ENCODE peak calls at places on chromosomes 13 and 19, in seven cellular contexts. V, H, R, W, Q, C and Z are unnamed samples.

GRCh38 chr13:51202477-51203046 is 19.6 kb upstream of the FAM124A start:
- DNase-seq in R (no peak), C (no peak), V (no peak), H (no peak), Q (no peak), W (no peak), Z (no peak)

GRCh38 chr13:20465218-20465879 is 60.3 kb downstream of the CRYL1 start:
- DNase-seq in V (no peak), C (no peak), W (no peak), H (no peak), Q (no peak), R (no peak), Z (peak)

GRCh38 chr19:31905980-31906948 is 439.1 kb upstream of the ZNF507 start:
- DNase-seq in C (no peak), Q (no peak), H (no peak), R (peak), V (peak), W (no peak), Z (no peak)

GRCh38 chr19:8682931-8683330 is 15.7 kb downstream of the ACTL9 start:
- DNase-seq in R (no peak), H (no peak), V (no peak), Q (no peak), C (no peak), W (no peak), Z (no peak)

GRCh38 chr19:13022111-13022858 is 27.0 kb downstream of the NFIX start:
- DNase-seq in C (no peak), R (peak), Q (no peak), V (no peak), W (peak), H (peak), Z (no peak)

GRCh38 chr19:45955905-45956608 is 17.6 kb downstream of the NOVA2 start:
- DNase-seq in H (peak), Q (no peak), R (peak), W (peak), V (peak), C (no peak), Z (peak)

GRCh38 chr13:65808061-65808460 is 1422.1 kb downstream of the PCDH9 start:
- DNase-seq in C (no peak), H (peak), Q (no peak), R (no peak), W (peak), V (no peak), Z (no peak)

GRCh38 chr19:52957591-52957990 is 5.1 kb downstream of the ZNF816 start:
- DNase-seq in H (no peak), C (no peak), W (no peak), Q (no peak), V (no peak), R (no peak), Z (no peak)

GRCh38 chr19:8208119-8208709 is 956 bp upstream of the CERS4 start:
- DNase-seq in C (no peak), Q (peak), W (no peak), V (peak), H (no peak), R (peak), Z (no peak)

GRCh38 chr19:48419158-48419920 is 25.9 kb downstream of the GRIN2D start:
- DNase-seq in H (no peak), C (peak), Q (peak), R (peak), W (peak), V (peak), Z (no peak)

GRCh38 chr19:3323704-3324103 is 42.7 kb upstream of the NFIC start:
- DNase-seq in H (no peak), Q (no peak), V (no peak), R (no peak), C (no peak), W (no peak), Z (no peak)

GRCh38 chr19:7475665-7476064 is 13.2 kb downstream of the PEX11G start:
- DNase-seq in H (no peak), C (no peak), Q (no peak), V (no peak), R (no peak), W (no peak), Z (no peak)

GRCh38 chr13:23159587-23160240 is 21.1 kb upstream of the SGCG start:
- DNase-seq in R (no peak), V (no peak), W (no peak), Q (peak), C (no peak), H (no peak), Z (no peak)

GRCh38 chr19:41264581-41265375 is 606 bp downstream of the HNRNPUL1 start:
- DNase-seq in R (peak), W (peak), V (peak), C (peak), H (peak), Q (peak), Z (no peak)

DNA sequence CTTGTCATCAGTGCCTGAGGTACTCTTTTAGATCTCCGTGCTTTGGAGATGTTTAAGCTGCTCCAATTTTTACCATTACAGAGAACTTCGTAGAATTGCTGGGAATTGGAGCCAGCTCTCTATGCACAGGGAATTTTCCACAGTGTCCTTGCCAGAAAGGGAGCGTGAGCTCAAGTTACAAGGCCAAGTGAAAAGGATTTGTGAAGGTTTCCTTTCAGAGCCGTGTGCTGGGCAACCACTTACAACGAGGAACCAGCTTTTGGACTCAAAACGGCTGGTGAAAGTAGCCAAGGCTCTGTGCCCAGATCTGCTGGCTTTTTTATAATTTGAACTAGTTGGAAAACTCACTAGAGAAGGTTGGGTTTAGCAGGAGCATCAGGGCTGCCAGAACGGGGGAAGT is 82.5 kb downstream of the NUFIP1 start:
- DNase-seq in C (no peak), W (no peak), H (peak), R (no peak), Q (no peak), V (no peak), Z (no peak)
- H3K27ac ChIP-seq in C (no peak), W (no peak), H (no peak), R (peak), Q (no peak), V (peak), Z (no peak)

GRCh38 chr13:84413016-84413415 is 530.7 kb upstream of the SLITRK1 start:
- DNase-seq in Q (no peak), R (no peak), V (no peak), H (peak), C (no peak), W (no peak), Z (no peak)
- H3K27ac ChIP-seq in Q (no peak), R (no peak), V (no peak), H (no peak), C (no peak), W (no peak), Z (no peak)

DNA sequence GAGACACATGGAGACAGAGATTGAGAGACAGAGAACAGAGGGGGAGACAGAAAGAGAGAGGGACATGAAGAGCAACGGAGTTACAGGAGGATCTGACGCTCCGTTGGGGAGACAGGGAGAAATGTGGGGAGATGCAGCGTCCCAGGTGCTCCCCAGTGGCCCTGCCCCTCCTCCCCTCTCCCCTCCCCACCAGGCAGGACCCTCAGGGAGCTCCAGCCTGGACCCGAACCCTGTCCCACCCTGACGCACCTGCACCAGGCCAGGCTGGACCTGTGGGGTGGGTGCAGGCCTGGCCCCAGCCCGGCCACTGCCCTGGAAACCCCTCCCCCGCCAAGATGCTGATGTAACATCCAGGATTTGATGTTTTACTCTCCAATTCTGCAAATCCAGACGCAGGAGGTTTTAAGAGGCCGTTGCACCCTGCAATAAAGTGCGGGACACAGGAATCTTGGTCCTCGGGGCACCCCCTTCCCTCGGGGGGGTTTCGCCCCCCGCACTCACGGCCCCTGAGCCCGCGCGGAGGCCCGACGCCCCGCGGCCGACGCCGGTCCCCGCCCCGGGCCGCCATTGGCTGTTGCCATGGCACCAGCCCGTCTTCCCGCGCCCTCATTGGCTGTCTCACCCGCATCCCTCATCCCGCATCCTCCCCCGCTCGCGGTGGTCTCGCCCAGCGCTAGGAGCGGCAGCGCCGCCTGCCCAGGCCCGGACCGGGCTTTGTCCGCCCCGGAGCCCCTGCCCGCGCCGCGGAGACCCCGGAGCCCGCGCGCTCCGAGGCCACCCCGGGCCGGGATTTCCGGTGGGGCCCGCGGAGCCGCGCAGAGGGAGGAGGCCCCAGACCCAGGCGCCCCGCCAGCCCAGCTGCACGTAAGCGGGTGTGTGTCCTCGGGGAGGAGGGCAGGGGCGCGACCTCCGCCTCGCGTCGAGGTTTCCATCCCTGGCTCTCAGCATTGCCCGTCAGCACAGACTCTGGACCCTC is at the start of gene APC2:
- DNase-seq in Q (peak), W (no peak), C (no peak), R (no peak), H (no peak), V (no peak), Z (no peak)
- H3K27ac ChIP-seq in Q (no peak), W (no peak), C (no peak), R (no peak), H (no peak), V (no peak), Z (no peak)

DNA sequence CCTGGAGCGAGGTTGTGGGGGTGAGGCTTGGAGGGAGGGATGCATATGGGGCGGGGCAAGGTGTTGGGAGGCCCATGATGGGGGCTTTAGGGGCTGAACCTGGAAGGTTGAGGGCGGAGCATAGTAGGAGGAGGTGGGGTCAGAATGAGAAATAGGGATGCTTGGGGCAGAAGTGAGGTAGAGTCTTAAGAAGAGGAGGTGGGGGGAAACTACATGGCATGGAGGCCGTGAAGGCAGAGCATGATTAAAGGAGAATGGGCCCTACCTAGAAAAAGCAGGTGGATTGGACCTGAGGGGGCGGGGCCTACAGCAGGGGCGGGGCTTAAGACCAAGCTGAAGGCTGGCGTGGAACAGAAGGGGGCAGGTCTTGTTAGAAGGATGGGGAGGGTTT is 789 bp downstream of the NR1H2 start:
- DNase-seq in C (peak), W (no peak), R (peak), Q (no peak), V (no peak), H (no peak), Z (no peak)
- H3K27ac ChIP-seq in C (no peak), W (no peak), R (no peak), Q (no peak), V (peak), H (no peak), Z (no peak)

GRCh38 chr13:79392882-79393563 is 13.0 kb downstream of the RBM26 start:
- DNase-seq in W (peak), C (peak), Q (no peak), H (peak), R (no peak), V (no peak), Z (peak)
- H3K27ac ChIP-seq in W (no peak), C (peak), Q (peak), H (no peak), R (peak), V (no peak), Z (peak)